ENCODE peak calls at places on chromosome 14, in four cellular contexts. One of them, this sample, is unnamed.

GRCh38 chr14:105442834-105443233 is 23.2 kb downstream of the MTA1 start:
- DNase-seq in PC-3: no peak
- DNase-seq in fibroblast of lung: no peak
- DNase-seq in astrocyte of the spinal cord: no peak
- DNase-seq in this sample: no peak

GRCh38 chr14:90554341-90554740 is 157.5 kb downstream of the CALM1 start:
- DNase-seq in astrocyte of the spinal cord: no peak
- DNase-seq in fibroblast of lung: no peak
- DNase-seq in PC-3: no peak
- DNase-seq in this sample: no peak

GRCh38 chr14:23528555-23528954 is 23.0 kb downstream of the ZFHX2 start:
- DNase-seq in astrocyte of the spinal cord: no peak
- DNase-seq in PC-3: peak
- DNase-seq in fibroblast of lung: no peak
- DNase-seq in this sample: no peak

GRCh38 chr14:24605435-24606190 is 3.9 kb downstream of the GZMH start:
- DNase-seq in PC-3: peak
- DNase-seq in fibroblast of lung: no peak
- DNase-seq in astrocyte of the spinal cord: no peak
- DNase-seq in this sample: no peak

GRCh38 chr14:37036669-37037341 is 135.6 kb downstream of the SLC25A21 start:
- DNase-seq in PC-3: peak
- DNase-seq in fibroblast of lung: peak
- DNase-seq in astrocyte of the spinal cord: peak
- DNase-seq in this sample: peak

GRCh38 chr14:76077340-76077739 is 74.4 kb upstream of the GPATCH2L start:
- DNase-seq in PC-3: no peak
- DNase-seq in astrocyte of the spinal cord: no peak
- DNase-seq in fibroblast of lung: no peak
- DNase-seq in this sample: no peak

GRCh38 chr14:51792819-51793218 is 67.6 kb upstream of the GNG2 start:
- DNase-seq in fibroblast of lung: peak
- DNase-seq in astrocyte of the spinal cord: peak
- DNase-seq in PC-3: no peak
- DNase-seq in this sample: peak

GRCh38 chr14:69504775-69505174 is 20.2 kb downstream of the PLEKHD1 start:
- DNase-seq in PC-3: no peak
- DNase-seq in fibroblast of lung: no peak
- DNase-seq in astrocyte of the spinal cord: no peak
- DNase-seq in this sample: no peak

GRCh38 chr14:89915114-89915878 is 39.2 kb downstream of the EFCAB11 start:
- DNase-seq in PC-3: peak
- DNase-seq in fibroblast of lung: peak
- DNase-seq in astrocyte of the spinal cord: peak
- DNase-seq in this sample: peak

GRCh38 chr14:101359221-101360044 is 201.9 kb upstream of the DIO3 start:
- DNase-seq in fibroblast of lung: peak
- DNase-seq in astrocyte of the spinal cord: peak
- DNase-seq in PC-3: no peak
- DNase-seq in this sample: peak

GRCh38 chr14:20613094-20614037 is 22.2 kb upstream of the RNASE12 start:
- DNase-seq in fibroblast of lung: peak
- DNase-seq in PC-3: peak
- DNase-seq in astrocyte of the spinal cord: peak
- DNase-seq in this sample: peak

GRCh38 chr14:91985008-91985407 is 37.5 kb upstream of the FBLN5 start:
- DNase-seq in PC-3: peak
- DNase-seq in fibroblast of lung: peak
- DNase-seq in astrocyte of the spinal cord: peak
- DNase-seq in this sample: no peak

GRCh38 chr14:92135269-92135668 is 13.5 kb downstream of the CPSF2 start:
- DNase-seq in astrocyte of the spinal cord: peak
- DNase-seq in PC-3: peak
- DNase-seq in fibroblast of lung: peak
- DNase-seq in this sample: peak

GRCh38 chr14:74524076-74524812 is 30.7 kb downstream of the ISCA2 start:
- DNase-seq in fibroblast of lung: no peak
- DNase-seq in PC-3: no peak
- DNase-seq in astrocyte of the spinal cord: peak
- DNase-seq in this sample: no peak

GRCh38 chr14:21867541-21867940 is 193.9 kb upstream of the OR4E1 start:
- DNase-seq in astrocyte of the spinal cord: peak
- DNase-seq in fibroblast of lung: peak
- DNase-seq in PC-3: peak
- DNase-seq in this sample: no peak

GRCh38 chr14:22531451-22532344 is 57.3 kb downstream of the DAD1 start:
- DNase-seq in fibroblast of lung: no peak
- DNase-seq in PC-3: no peak
- DNase-seq in astrocyte of the spinal cord: no peak
- DNase-seq in this sample: no peak

GRCh38 chr14:102293784-102294183 is 11.2 kb downstream of the MOK start:
- DNase-seq in PC-3: peak
- DNase-seq in astrocyte of the spinal cord: peak
- DNase-seq in fibroblast of lung: peak
- DNase-seq in this sample: peak

GRCh38 chr14:101061411-101062064 is 158.0 kb upstream of the RTL1 start:
- DNase-seq in fibroblast of lung: no peak
- DNase-seq in astrocyte of the spinal cord: no peak
- DNase-seq in PC-3: no peak
- DNase-seq in this sample: no peak

GRCh38 chr14:99754141-99755067 is 38.8 kb upstream of the EML1 start:
- DNase-seq in fibroblast of lung: no peak
- DNase-seq in astrocyte of the spinal cord: no peak
- DNase-seq in PC-3: peak
- DNase-seq in this sample: no peak

GRCh38 chr14:64879635-64880381 is at the start of gene SPTB:
- DNase-seq in astrocyte of the spinal cord: no peak
- DNase-seq in PC-3: peak
- DNase-seq in fibroblast of lung: no peak
- DNase-seq in this sample: no peak

GRCh38 chr14:54106802-54107377 is 150.3 kb upstream of the BMP4 start:
- DNase-seq in astrocyte of the spinal cord: no peak
- DNase-seq in fibroblast of lung: no peak
- DNase-seq in PC-3: peak
- DNase-seq in this sample: no peak

GRCh38 chr14:72615511-72616121 is 278.3 kb downstream of the DPF3 start:
- DNase-seq in fibroblast of lung: peak
- DNase-seq in PC-3: peak
- DNase-seq in astrocyte of the spinal cord: no peak
- DNase-seq in this sample: peak

GRCh38 chr14:103892247-103892646 is 36.0 kb upstream of the TDRD9 start:
- DNase-seq in fibroblast of lung: no peak
- DNase-seq in astrocyte of the spinal cord: no peak
- DNase-seq in PC-3: no peak
- DNase-seq in this sample: no peak
- H3K4me3 ChIP-seq in fibroblast of lung: no peak
- H3K4me3 ChIP-seq in astrocyte of the spinal cord: no peak
- H3K4me3 ChIP-seq in PC-3: no peak
- H3K4me3 ChIP-seq in this sample: no peak

GRCh38 chr14:79855789-79856188 is 355.5 kb downstream of the DIO2 start:
- DNase-seq in astrocyte of the spinal cord: no peak
- DNase-seq in PC-3: no peak
- DNase-seq in fibroblast of lung: no peak
- DNase-seq in this sample: no peak

GRCh38 chr14:79862045-79862444 is 349.3 kb downstream of the DIO2 start:
- DNase-seq in astrocyte of the spinal cord: no peak
- DNase-seq in fibroblast of lung: no peak
- DNase-seq in PC-3: no peak
- DNase-seq in this sample: no peak

GRCh38 chr14:79856357-79856756 is 354.9 kb downstream of the DIO2 start:
- DNase-seq in astrocyte of the spinal cord: no peak
- DNase-seq in fibroblast of lung: no peak
- DNase-seq in PC-3: no peak
- DNase-seq in this sample: no peak

DNA sequence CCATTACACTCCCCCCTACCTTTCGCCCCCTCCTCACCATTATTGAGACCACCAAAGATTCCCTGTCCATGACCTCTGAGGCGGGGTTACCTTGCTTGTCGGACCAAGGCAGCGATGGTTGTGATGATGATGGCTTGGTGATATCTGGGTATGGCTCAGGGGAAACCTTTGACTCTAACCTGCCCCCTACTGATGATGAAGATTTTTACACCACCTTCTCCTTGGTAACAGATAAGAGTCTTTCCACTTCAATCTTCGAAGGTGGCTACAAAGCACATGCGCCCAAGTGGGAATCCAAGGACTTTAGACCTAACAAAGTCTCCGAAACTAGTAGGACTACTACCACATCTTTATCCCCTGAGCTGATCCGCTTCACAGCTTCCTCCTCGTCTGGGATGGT is 350.2 kb downstream of the DIO2 start:
- DNase-seq in fibroblast of lung: no peak
- DNase-seq in astrocyte of the spinal cord: no peak
- DNase-seq in PC-3: peak
- DNase-seq in this sample: no peak
- TF ChIP-seq CTCF in fibroblast of lung: no peak
- TF ChIP-seq CTCF in astrocyte of the spinal cord: no peak
- TF ChIP-seq CTCF in PC-3: peak
- TF ChIP-seq CTCF in this sample: no peak

GRCh38 chr14:35340616-35341453 is 48.7 kb downstream of the PSMA6 start:
- DNase-seq in astrocyte of the spinal cord: no peak
- DNase-seq in PC-3: no peak
- DNase-seq in fibroblast of lung: no peak
- DNase-seq in this sample: no peak
- H3K4me3 ChIP-seq in astrocyte of the spinal cord: no peak
- H3K4me3 ChIP-seq in PC-3: no peak
- H3K4me3 ChIP-seq in fibroblast of lung: no peak
- H3K4me3 ChIP-seq in this sample: no peak

DNA sequence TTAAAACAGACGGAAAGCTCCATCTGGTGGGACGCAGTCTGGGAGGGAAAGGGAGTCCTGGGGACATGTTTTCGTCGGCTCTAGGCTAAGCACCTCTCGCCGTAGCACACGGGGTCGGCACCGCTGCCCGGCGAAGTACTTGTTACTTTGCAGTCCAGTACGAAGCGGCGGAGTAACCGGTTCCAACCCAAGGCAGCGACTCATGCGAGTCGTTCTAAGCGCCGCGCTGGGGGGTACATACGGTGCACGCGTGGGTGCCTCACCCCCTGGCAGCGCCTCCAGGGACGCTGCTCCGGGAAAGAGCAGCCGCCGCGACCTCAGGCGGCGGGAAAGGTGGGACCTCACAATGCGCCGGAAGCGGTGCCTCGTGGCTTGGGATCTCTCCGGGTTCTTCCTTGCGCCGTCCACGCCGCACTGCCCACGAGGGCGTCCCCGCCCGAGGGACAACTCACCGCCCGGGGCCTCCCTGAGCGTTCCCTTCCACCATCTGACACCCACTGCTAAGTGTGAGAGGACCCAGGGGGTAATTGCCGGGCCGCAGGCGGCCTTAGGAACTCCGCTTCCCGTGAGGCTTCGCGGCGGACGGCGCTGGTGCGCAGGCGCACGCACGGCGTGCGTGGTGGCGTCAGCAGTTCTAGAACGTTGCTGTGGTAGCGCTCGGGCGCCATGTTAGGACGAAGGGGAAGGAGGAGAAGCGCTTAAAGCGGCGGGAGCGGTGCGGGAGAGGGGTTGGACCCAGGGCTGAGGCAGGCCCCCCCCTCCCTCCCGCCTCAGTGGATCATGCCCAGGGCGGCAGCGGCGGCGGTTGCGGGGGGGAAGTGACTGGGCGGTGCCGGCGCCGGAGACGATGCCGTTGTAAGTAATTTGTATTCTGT is at the start of gene PAPOLA:
- DNase-seq in astrocyte of the spinal cord: peak
- DNase-seq in fibroblast of lung: peak
- DNase-seq in PC-3: peak
- DNase-seq in this sample: peak
- TF ChIP-seq CTCF in astrocyte of the spinal cord: peak
- TF ChIP-seq CTCF in fibroblast of lung: no peak
- TF ChIP-seq CTCF in PC-3: peak
- TF ChIP-seq CTCF in this sample: no peak

DNA sequence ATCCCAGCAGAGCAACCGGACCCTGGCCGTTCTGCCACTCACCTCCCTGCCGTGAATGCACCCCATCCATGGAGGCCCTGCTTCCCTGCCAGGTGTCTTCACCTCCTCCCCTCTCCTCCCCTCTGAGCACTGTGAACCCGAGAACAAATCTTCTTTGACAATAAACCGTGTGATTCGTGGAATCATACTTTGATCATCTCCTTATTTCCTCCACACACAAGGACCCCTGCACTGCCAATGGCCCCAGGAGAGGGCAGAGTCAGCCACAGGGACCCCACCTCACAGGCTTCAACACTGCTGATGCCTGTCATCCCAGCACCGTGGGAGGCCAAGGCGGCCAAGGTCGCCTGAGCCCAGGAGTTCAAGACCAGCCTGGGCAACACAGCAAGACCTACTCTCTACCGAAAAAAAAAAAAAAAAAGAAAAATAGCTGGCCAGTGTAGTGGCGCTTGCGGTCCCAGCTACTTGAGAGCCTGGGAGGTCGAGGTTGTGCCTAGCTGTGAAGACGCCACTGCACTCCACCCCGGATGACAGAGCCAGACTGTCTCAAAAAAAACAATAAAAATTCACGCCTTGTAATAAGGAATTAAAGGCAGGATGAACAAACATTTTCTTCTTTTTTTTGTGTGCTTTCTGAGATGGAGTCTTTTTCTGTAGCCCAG is 1.1 kb downstream of the XRCC3 start:
- DNase-seq in fibroblast of lung: no peak
- DNase-seq in astrocyte of the spinal cord: no peak
- DNase-seq in PC-3: no peak
- DNase-seq in this sample: no peak
- H3K4me3 ChIP-seq in fibroblast of lung: peak
- H3K4me3 ChIP-seq in astrocyte of the spinal cord: peak
- H3K4me3 ChIP-seq in PC-3: peak
- H3K4me3 ChIP-seq in this sample: peak

DNA sequence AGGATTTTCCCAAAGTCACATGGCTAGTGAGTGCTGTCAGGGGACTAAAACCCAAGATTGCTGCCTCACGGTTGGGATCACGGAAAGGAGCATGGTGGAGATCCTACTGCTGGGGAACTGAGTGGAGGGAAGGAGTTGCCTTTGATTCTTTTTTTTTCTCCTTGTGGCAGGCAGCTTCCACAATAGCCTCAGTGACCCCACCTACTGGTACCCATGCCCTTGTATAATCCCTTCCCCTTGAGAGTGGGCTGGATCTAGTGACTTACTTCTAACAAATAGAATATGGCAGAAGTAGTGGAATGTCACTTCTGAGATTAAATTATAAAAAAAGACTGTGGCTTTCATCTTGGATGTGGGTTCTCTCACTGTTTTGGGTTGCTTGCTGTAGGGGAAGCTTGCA is 135.7 kb downstream of the DICER1 start:
- DNase-seq in PC-3: no peak
- DNase-seq in astrocyte of the spinal cord: no peak
- DNase-seq in fibroblast of lung: no peak
- DNase-seq in this sample: no peak
- TF ChIP-seq CTCF in PC-3: no peak
- TF ChIP-seq CTCF in astrocyte of the spinal cord: no peak
- TF ChIP-seq CTCF in fibroblast of lung: no peak
- TF ChIP-seq CTCF in this sample: no peak

This sample was measured in astrocyte of the cerebellum.